ENCODE peak calls at places on chromosome 1, in five cellular contexts. One of them, this sample, is unnamed.

GRCh38 chr1:88013485-88013884 is 670.6 kb upstream of the PKN2 start:
- ATAC-seq in HepG2: no peak
- ATAC-seq in activated naive CD8-positive, alpha-beta T cell treated with anti-CD3 and anti-CD28 coated beads, Interleukin-2, amount 50 U/mL, for 24 hours: no peak
- ATAC-seq in activated naive CD4-positive, alpha-beta T cell treated with anti-CD3 and anti-CD28 coated beads, Interleukin-2, amount 50 U/mL, for 72 hours: no peak
- ATAC-seq in naive B cell: no peak
- ATAC-seq in this sample: no peak

GRCh38 chr1:45328680-45329079 is 2.0 kb downstream of the HPDL start:
- ATAC-seq in HepG2: no peak
- ATAC-seq in activated naive CD8-positive, alpha-beta T cell treated with anti-CD3 and anti-CD28 coated beads, Interleukin-2, amount 50 U/mL, for 24 hours: no peak
- ATAC-seq in activated naive CD4-positive, alpha-beta T cell treated with anti-CD3 and anti-CD28 coated beads, Interleukin-2, amount 50 U/mL, for 72 hours: no peak
- ATAC-seq in naive B cell: no peak
- ATAC-seq in this sample: no peak

GRCh38 chr1:201013031-201013485 is 10.5 kb downstream of the KIF21B start:
- ATAC-seq in HepG2: no peak
- ATAC-seq in activated naive CD8-positive, alpha-beta T cell treated with anti-CD3 and anti-CD28 coated beads, Interleukin-2, amount 50 U/mL, for 24 hours: no peak
- ATAC-seq in activated naive CD4-positive, alpha-beta T cell treated with anti-CD3 and anti-CD28 coated beads, Interleukin-2, amount 50 U/mL, for 72 hours: no peak
- ATAC-seq in naive B cell: no peak
- ATAC-seq in this sample: no peak

GRCh38 chr1:10555635-10556429 is 81.1 kb downstream of the PEX14 start:
- ATAC-seq in HepG2: peak; percentile 91
- ATAC-seq in activated naive CD8-positive, alpha-beta T cell treated with anti-CD3 and anti-CD28 coated beads, Interleukin-2, amount 50 U/mL, for 24 hours: no peak
- ATAC-seq in activated naive CD4-positive, alpha-beta T cell treated with anti-CD3 and anti-CD28 coated beads, Interleukin-2, amount 50 U/mL, for 72 hours: no peak
- ATAC-seq in naive B cell: no peak
- ATAC-seq in this sample: peak; percentile 61

GRCh38 chr1:55064071-55064581 is 24.8 kb downstream of the PCSK9 start:
- ATAC-seq in HepG2: peak; percentile 34
- ATAC-seq in activated naive CD8-positive, alpha-beta T cell treated with anti-CD3 and anti-CD28 coated beads, Interleukin-2, amount 50 U/mL, for 24 hours: no peak
- ATAC-seq in activated naive CD4-positive, alpha-beta T cell treated with anti-CD3 and anti-CD28 coated beads, Interleukin-2, amount 50 U/mL, for 72 hours: peak; percentile 16
- ATAC-seq in naive B cell: no peak
- ATAC-seq in this sample: peak; percentile 68

GRCh38 chr1:96388421-96389310 is 332.9 kb upstream of the PTBP2 start:
- ATAC-seq in HepG2: no peak
- ATAC-seq in activated naive CD8-positive, alpha-beta T cell treated with anti-CD3 and anti-CD28 coated beads, Interleukin-2, amount 50 U/mL, for 24 hours: no peak
- ATAC-seq in activated naive CD4-positive, alpha-beta T cell treated with anti-CD3 and anti-CD28 coated beads, Interleukin-2, amount 50 U/mL, for 72 hours: no peak
- ATAC-seq in naive B cell: no peak
- ATAC-seq in this sample: no peak

GRCh38 chr1:23224721-23225648 is 7.7 kb upstream of the HTR1D start:
- ATAC-seq in HepG2: peak; percentile 54
- ATAC-seq in activated naive CD8-positive, alpha-beta T cell treated with anti-CD3 and anti-CD28 coated beads, Interleukin-2, amount 50 U/mL, for 24 hours: no peak
- ATAC-seq in activated naive CD4-positive, alpha-beta T cell treated with anti-CD3 and anti-CD28 coated beads, Interleukin-2, amount 50 U/mL, for 72 hours: no peak
- ATAC-seq in naive B cell: no peak
- ATAC-seq in this sample: no peak

GRCh38 chr1:235011064-235011598 is 117.5 kb downstream of the TOMM20 start:
- ATAC-seq in HepG2: no peak
- ATAC-seq in activated naive CD8-positive, alpha-beta T cell treated with anti-CD3 and anti-CD28 coated beads, Interleukin-2, amount 50 U/mL, for 24 hours: peak; percentile 44
- ATAC-seq in activated naive CD4-positive, alpha-beta T cell treated with anti-CD3 and anti-CD28 coated beads, Interleukin-2, amount 50 U/mL, for 72 hours: peak; percentile 38
- ATAC-seq in naive B cell: peak; percentile 46
- ATAC-seq in this sample: peak; percentile 69

GRCh38 chr1:26610781-26611180 is 81.2 kb downstream of the RPS6KA1 start:
- ATAC-seq in HepG2: no peak
- ATAC-seq in activated naive CD8-positive, alpha-beta T cell treated with anti-CD3 and anti-CD28 coated beads, Interleukin-2, amount 50 U/mL, for 24 hours: no peak
- ATAC-seq in activated naive CD4-positive, alpha-beta T cell treated with anti-CD3 and anti-CD28 coated beads, Interleukin-2, amount 50 U/mL, for 72 hours: no peak
- ATAC-seq in naive B cell: no peak
- ATAC-seq in this sample: no peak

GRCh38 chr1:61358770-61359455 is 276.6 kb downstream of the NFIA start:
- ATAC-seq in HepG2: no peak
- ATAC-seq in activated naive CD8-positive, alpha-beta T cell treated with anti-CD3 and anti-CD28 coated beads, Interleukin-2, amount 50 U/mL, for 24 hours: no peak
- ATAC-seq in activated naive CD4-positive, alpha-beta T cell treated with anti-CD3 and anti-CD28 coated beads, Interleukin-2, amount 50 U/mL, for 72 hours: no peak
- ATAC-seq in naive B cell: no peak
- ATAC-seq in this sample: no peak

GRCh38 chr1:214640431-214641213 is 37.6 kb downstream of the CENPF start:
- ATAC-seq in HepG2: no peak
- ATAC-seq in activated naive CD8-positive, alpha-beta T cell treated with anti-CD3 and anti-CD28 coated beads, Interleukin-2, amount 50 U/mL, for 24 hours: no peak
- ATAC-seq in activated naive CD4-positive, alpha-beta T cell treated with anti-CD3 and anti-CD28 coated beads, Interleukin-2, amount 50 U/mL, for 72 hours: peak; percentile 77
- ATAC-seq in naive B cell: no peak
- ATAC-seq in this sample: no peak

GRCh38 chr1:3568815-3569435 is 42.4 kb downstream of the MEGF6 start:
- ATAC-seq in HepG2: no peak
- ATAC-seq in activated naive CD8-positive, alpha-beta T cell treated with anti-CD3 and anti-CD28 coated beads, Interleukin-2, amount 50 U/mL, for 24 hours: no peak
- ATAC-seq in activated naive CD4-positive, alpha-beta T cell treated with anti-CD3 and anti-CD28 coated beads, Interleukin-2, amount 50 U/mL, for 72 hours: no peak
- ATAC-seq in naive B cell: no peak
- ATAC-seq in this sample: no peak

GRCh38 chr1:33176362-33176850 is 5.4 kb downstream of the TRIM62 start:
- ATAC-seq in HepG2: no peak
- ATAC-seq in activated naive CD8-positive, alpha-beta T cell treated with anti-CD3 and anti-CD28 coated beads, Interleukin-2, amount 50 U/mL, for 24 hours: no peak
- ATAC-seq in activated naive CD4-positive, alpha-beta T cell treated with anti-CD3 and anti-CD28 coated beads, Interleukin-2, amount 50 U/mL, for 72 hours: no peak
- ATAC-seq in naive B cell: no peak
- ATAC-seq in this sample: no peak

GRCh38 chr1:8472668-8473067 is 154.8 kb downstream of the SLC45A1 start:
- ATAC-seq in HepG2: no peak
- ATAC-seq in activated naive CD8-positive, alpha-beta T cell treated with anti-CD3 and anti-CD28 coated beads, Interleukin-2, amount 50 U/mL, for 24 hours: peak; percentile 72
- ATAC-seq in activated naive CD4-positive, alpha-beta T cell treated with anti-CD3 and anti-CD28 coated beads, Interleukin-2, amount 50 U/mL, for 72 hours: peak; percentile 80
- ATAC-seq in naive B cell: peak; percentile 98
- ATAC-seq in this sample: peak; percentile 77

GRCh38 chr1:54114955-54115354 is 37.8 kb downstream of the CDCP2 start:
- ATAC-seq in HepG2: no peak
- ATAC-seq in activated naive CD8-positive, alpha-beta T cell treated with anti-CD3 and anti-CD28 coated beads, Interleukin-2, amount 50 U/mL, for 24 hours: no peak
- ATAC-seq in activated naive CD4-positive, alpha-beta T cell treated with anti-CD3 and anti-CD28 coated beads, Interleukin-2, amount 50 U/mL, for 72 hours: no peak
- ATAC-seq in naive B cell: no peak
- ATAC-seq in this sample: no peak

GRCh38 chr1:155079487-155080249 is 1.0 kb downstream of the EFNA3 start:
- ATAC-seq in HepG2: peak; percentile 15
- ATAC-seq in activated naive CD8-positive, alpha-beta T cell treated with anti-CD3 and anti-CD28 coated beads, Interleukin-2, amount 50 U/mL, for 24 hours: no peak
- ATAC-seq in activated naive CD4-positive, alpha-beta T cell treated with anti-CD3 and anti-CD28 coated beads, Interleukin-2, amount 50 U/mL, for 72 hours: no peak
- ATAC-seq in naive B cell: peak; percentile 18
- ATAC-seq in this sample: no peak

GRCh38 chr1:57086141-57086540 is 120.3 kb upstream of the C8B start:
- ATAC-seq in HepG2: no peak
- ATAC-seq in activated naive CD8-positive, alpha-beta T cell treated with anti-CD3 and anti-CD28 coated beads, Interleukin-2, amount 50 U/mL, for 24 hours: no peak
- ATAC-seq in activated naive CD4-positive, alpha-beta T cell treated with anti-CD3 and anti-CD28 coated beads, Interleukin-2, amount 50 U/mL, for 72 hours: no peak
- ATAC-seq in naive B cell: no peak
- ATAC-seq in this sample: no peak

GRCh38 chr1:51341876-51342496 is 11.6 kb upstream of the TTC39A start:
- ATAC-seq in HepG2: no peak
- ATAC-seq in activated naive CD8-positive, alpha-beta T cell treated with anti-CD3 and anti-CD28 coated beads, Interleukin-2, amount 50 U/mL, for 24 hours: no peak
- ATAC-seq in activated naive CD4-positive, alpha-beta T cell treated with anti-CD3 and anti-CD28 coated beads, Interleukin-2, amount 50 U/mL, for 72 hours: peak; percentile 36
- ATAC-seq in naive B cell: peak; percentile 52
- ATAC-seq in this sample: peak; percentile 44

This sample was measured in stimulated activated memory B cell treated with anti-CD40 and anti-IgM and Interleukin-4, amounts not matched to agents 10 μg/mL and 1 μg/mL and 100 μg/mL, for 72 hours.